ENCODE peak calls at places on chromosome 13, in eight cellular contexts. G, Q, E, V, R, W, K and D are unnamed samples.

GRCh38 chr13:90545070-90545840 is 802.2 kb upstream of the MIR17HG start:
- DNase-seq in G (no peak), Q (peak), E (no peak), V (no peak), R (no peak), W (peak), K (no peak), D (no peak)

GRCh38 chr13:90299238-90299637 is 1048.2 kb upstream of the MIR17HG start:
- DNase-seq in G (no peak), Q (no peak), E (no peak), V (no peak), R (no peak), W (no peak), K (no peak), D (no peak)

GRCh38 chr13:51341804-51342203 is 2.3 kb downstream of the SERPINE3 start:
- DNase-seq in G (no peak), Q (no peak), E (no peak), V (no peak), R (no peak), W (no peak), K (no peak), D (no peak)

GRCh38 chr13:66154981-66155380 is 1075.2 kb downstream of the PCDH9 start:
- DNase-seq in G (peak), Q (no peak), E (no peak), V (no peak), R (no peak), W (peak), K (no peak), D (peak)

GRCh38 chr13:32804673-32805260 is 211.5 kb upstream of the KL start:
- DNase-seq in G (peak), Q (no peak), E (no peak), V (no peak), R (no peak), W (peak), K (no peak), D (no peak)

GRCh38 chr13:45082964-45083363 is 37.3 kb upstream of the GTF2F2 start:
- DNase-seq in G (peak), Q (peak), E (no peak), V (peak), R (no peak), W (peak), K (no peak), D (peak)

GRCh38 chr13:33696530-33696929 is 121.4 kb upstream of the RFC3 start:
- DNase-seq in G (no peak), Q (no peak), E (no peak), V (no peak), R (no peak), W (no peak), K (no peak), D (no peak)

GRCh38 chr13:46101488-46102289 is 3.1 kb downstream of the CPB2 start:
- DNase-seq in G (no peak), Q (no peak), E (no peak), V (no peak), R (no peak), W (no peak), K (no peak), D (no peak)

GRCh38 chr13:25248071-25248470 is 39.2 kb downstream of the MTMR6 start:
- DNase-seq in G (no peak), Q (no peak), E (no peak), V (no peak), R (no peak), W (no peak), K (no peak), D (no peak)

GRCh38 chr13:101942038-101942437 is 459.8 kb downstream of the FGF14 start:
- DNase-seq in G (peak), Q (peak), E (peak), V (no peak), R (peak), W (peak), K (no peak), D (peak)

GRCh38 chr13:56906909-56907308 is 233.8 kb upstream of the PRR20A start:
- DNase-seq in G (no peak), Q (no peak), E (no peak), V (no peak), R (no peak), W (no peak), K (no peak), D (no peak)

GRCh38 chr13:81350056-81350455 is 1009.1 kb upstream of the SPRY2 start:
- DNase-seq in G (no peak), Q (no peak), E (no peak), V (no peak), R (no peak), W (no peak), K (no peak), D (no peak)

GRCh38 chr13:80840313-80840976 is 499.5 kb upstream of the SPRY2 start:
- DNase-seq in G (no peak), Q (peak), E (no peak), V (no peak), R (no peak), W (peak), K (no peak), D (no peak)

GRCh38 chr13:95317037-95317989 is 16.1 kb upstream of the ABCC4 start:
- DNase-seq in G (peak), Q (no peak), E (no peak), V (no peak), R (no peak), W (peak), K (no peak), D (no peak)

GRCh38 chr13:76503756-76504155 is 382.4 kb downstream of the KCTD12 start:
- DNase-seq in G (no peak), Q (no peak), E (no peak), V (no peak), R (no peak), W (no peak), K (no peak), D (no peak)

GRCh38 chr13:112815871-112816270 is 126.0 kb downstream of the ATP11A start:
- DNase-seq in G (no peak), Q (no peak), E (no peak), V (no peak), R (no peak), W (no peak), K (no peak), D (no peak)

GRCh38 chr13:35866801-35867200 is 264.4 kb downstream of the DCLK1 start:
- DNase-seq in G (no peak), Q (no peak), E (peak), V (no peak), R (no peak), W (no peak), K (no peak), D (no peak)

GRCh38 chr13:43116242-43116641 is 92.9 kb downstream of the DNAJC15 start:
- DNase-seq in G (no peak), Q (no peak), E (no peak), V (no peak), R (no peak), W (no peak), K (no peak), D (no peak)

GRCh38 chr13:20360835-20361412 is 128.8 kb upstream of the GJB6 start:
- DNase-seq in G (peak), Q (no peak), E (no peak), V (no peak), R (no peak), W (no peak), K (no peak), D (peak)

GRCh38 chr13:62678039-62678438 is 1262.4 kb upstream of the PCDH20 start:
- DNase-seq in G (no peak), Q (no peak), E (no peak), V (no peak), R (no peak), W (no peak), K (no peak), D (no peak)

GRCh38 chr13:77660841-77661250 is 36.6 kb upstream of the SLAIN1 start:
- DNase-seq in G (no peak), Q (no peak), E (no peak), V (no peak), R (no peak), W (no peak), K (no peak), D (no peak)

GRCh38 chr13:36795463-36795862 is 23.6 kb upstream of the RFXAP start:
- DNase-seq in G (no peak), Q (no peak), E (peak), V (no peak), R (no peak), W (no peak), K (no peak), D (no peak)

DNA sequence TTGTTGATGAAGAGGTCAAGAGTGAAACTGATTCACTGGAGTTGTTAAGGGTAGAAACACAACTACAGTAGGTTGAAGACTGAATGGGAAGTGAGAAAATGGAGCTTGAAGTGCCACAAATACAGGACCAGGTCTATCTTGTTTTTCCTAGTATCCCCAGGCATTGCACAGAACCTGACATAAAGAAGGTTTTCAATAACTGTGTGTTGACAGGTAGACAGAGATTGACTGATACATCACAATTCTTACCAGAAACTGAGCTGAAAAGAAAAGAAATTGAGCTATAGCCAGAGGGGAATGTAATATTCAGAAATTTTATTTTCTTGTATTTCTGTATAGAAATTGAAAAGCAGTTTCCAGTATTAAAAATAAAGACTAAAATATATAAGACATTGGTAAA is 767.7 kb downstream of the PCDH17 start:
- DNase-seq in G (no peak), Q (no peak), E (no peak), V (no peak), R (no peak), W (no peak), K (no peak), D (no peak)
- TF ChIP-seq CTCF in G (no peak), Q (no peak), E (no peak), V (no peak), R (no peak), W (no peak), K (no peak), D (no peak)

DNA sequence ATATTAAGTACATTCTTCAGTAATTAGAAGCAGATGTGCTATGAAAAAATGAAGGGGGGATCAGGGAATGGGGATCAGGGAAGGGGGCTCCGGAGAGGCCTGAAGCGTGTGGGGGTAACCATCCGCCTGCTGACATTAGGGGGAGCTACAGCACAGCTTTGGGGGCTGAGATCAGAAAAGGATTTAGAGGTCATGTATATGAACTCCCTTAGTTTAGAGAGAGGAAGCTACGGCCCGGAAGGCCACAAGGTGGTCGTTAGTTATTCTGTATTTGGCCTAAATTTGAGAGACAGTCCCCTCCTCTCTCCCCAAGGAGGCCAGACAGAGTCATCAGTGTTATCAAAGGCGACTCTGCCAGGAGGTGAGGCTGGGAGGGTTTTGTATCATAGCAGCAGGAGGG is 99.0 kb downstream of the TM9SF2 start:
- DNase-seq in G (no peak), Q (no peak), E (peak), V (no peak), R (no peak), W (no peak), K (no peak), D (no peak)
- TF ChIP-seq CTCF in G (no peak), Q (peak), E (peak), V (peak), R (no peak), W (no peak), K (no peak), D (peak)

GRCh38 chr13:114019367-114019766 is 45.5 kb upstream of the C13orf46 start:
- DNase-seq in G (no peak), Q (no peak), E (peak), V (no peak), R (no peak), W (no peak), K (no peak), D (no peak)
- TF ChIP-seq CTCF in G (no peak), Q (no peak), E (no peak), V (no peak), R (no peak), W (no peak), K (no peak), D (no peak)

DNA sequence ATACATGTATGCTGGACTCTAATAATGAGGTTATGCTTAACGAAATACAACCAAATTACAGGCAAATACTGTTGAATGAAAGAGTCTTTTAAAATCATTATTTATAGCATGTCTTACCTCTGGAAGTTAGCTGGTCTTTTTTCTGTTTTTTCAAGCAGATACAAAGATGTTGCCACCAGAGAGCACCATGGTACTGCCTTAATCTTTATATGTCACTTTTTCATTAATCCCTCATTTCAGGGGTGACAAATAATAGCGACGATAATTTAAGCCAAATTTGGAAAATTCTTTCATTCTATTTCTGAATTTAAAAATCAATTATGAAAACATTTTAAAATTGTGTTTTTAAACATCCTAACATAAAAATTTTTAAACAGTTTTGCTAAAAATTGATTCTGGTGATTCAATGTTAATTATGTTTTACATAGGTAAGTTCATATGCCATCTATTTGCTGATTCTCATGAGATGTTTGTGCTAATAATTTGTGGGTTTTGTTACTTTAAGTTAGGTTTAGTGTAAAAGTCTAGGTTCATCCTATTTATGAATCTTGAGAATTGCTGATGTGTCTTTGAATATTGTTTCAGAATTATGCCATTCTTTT is 379.3 kb upstream of the SGCG start:
- DNase-seq in G (no peak), Q (no peak), E (no peak), V (no peak), R (no peak), W (peak), K (no peak), D (no peak)
- TF ChIP-seq CTCF in G (peak), Q (peak), E (peak), V (no peak), R (no peak), W (no peak), K (peak), D (peak)

DNA sequence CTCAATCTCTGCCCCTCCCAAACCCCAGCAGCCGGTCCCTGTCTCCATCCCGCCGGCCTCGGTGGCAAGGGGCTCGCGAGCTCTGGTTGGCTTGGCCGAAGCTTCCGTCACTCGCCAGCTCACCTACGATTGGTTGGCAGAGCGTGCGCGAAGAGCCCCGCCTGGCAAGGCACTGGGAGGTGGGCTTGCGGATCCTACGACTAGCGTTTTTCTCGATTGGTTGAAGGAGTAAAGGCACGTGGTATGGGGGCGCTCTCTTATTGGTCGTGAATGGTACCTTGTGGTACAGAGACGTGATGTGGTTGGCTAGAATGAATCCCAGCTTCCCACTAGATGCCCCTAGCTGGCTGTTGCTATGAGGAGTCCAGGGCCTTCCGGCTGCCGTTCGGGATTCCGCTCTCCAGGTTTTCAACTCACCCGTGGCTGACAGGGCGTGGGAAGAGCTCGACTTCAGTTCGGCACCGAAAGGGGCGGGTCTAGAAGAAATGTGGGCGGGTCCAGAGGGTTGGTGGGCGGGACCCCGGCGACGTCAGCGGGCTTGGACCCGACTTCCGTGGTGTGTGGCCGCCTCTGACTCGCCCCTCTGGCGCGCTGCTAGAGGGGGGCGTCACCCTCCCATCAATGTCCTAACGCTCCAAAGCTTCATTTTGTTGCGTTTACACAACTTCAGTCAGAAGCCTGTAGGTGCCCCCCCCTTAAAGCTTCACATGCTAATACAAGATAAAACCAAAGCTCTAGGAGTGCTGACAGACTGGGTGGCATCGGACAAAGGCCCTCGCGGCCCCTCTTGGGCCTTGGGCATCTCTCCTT is 847 bp upstream of the RAP2A start:
- DNase-seq in G (peak), Q (peak), E (peak), V (peak), R (peak), W (peak), K (peak), D (peak)
- TF ChIP-seq CTCF in G (no peak), Q (no peak), E (no peak), V (no peak), R (no peak), W (no peak), K (no peak), D (no peak)